ENCODE peak calls at places on chromosome 14, in five cellular contexts. B, K, X, U and F are unnamed samples.

GRCh38 chr14:50941151-50941550 is 3.1 kb downstream of the PYGL start:
- DNase-seq in B (no peak), K (no peak), X (no peak), U (no peak), F (no peak)

GRCh38 chr14:68598621-68599447 is 194.0 kb downstream of the ZFP36L1 start:
- DNase-seq in B (no peak), K (peak; percentile 86), X (peak; percentile 87), U (peak; percentile 68), F (peak; percentile 88)

GRCh38 chr14:94646066-94646465 is 33.9 kb downstream of the SERPINA3 start:
- DNase-seq in B (no peak), K (no peak), X (no peak), U (no peak), F (no peak)

GRCh38 chr14:58587271-58587670 is 50.5 kb upstream of the DACT1 start:
- DNase-seq in B (no peak), K (no peak), X (no peak), U (no peak), F (no peak)

GRCh38 chr14:56995010-56995409 is 184.7 kb upstream of the OTX2 start:
- DNase-seq in B (no peak), K (no peak), X (no peak), U (no peak), F (no peak)

GRCh38 chr14:84085493-84085892 is 1444.5 kb upstream of the FLRT2 start:
- DNase-seq in B (no peak), K (no peak), X (no peak), U (no peak), F (no peak)

GRCh38 chr14:90109858-90110257 is 48.1 kb downstream of the KCNK13 start:
- DNase-seq in B (no peak), K (no peak), X (no peak), U (no peak), F (no peak)

GRCh38 chr14:69056389-69056788 is 77.3 kb upstream of the ACTN1 start:
- DNase-seq in B (no peak), K (no peak), X (no peak), U (no peak), F (no peak)

GRCh38 chr14:99313234-99313633 is 41.2 kb upstream of the BCL11B start:
- DNase-seq in B (no peak), K (no peak), X (no peak), U (no peak), F (no peak)

GRCh38 chr14:35553808-35554207 is 19.8 kb downstream of the INSM2 start:
- DNase-seq in B (no peak), K (no peak), X (no peak), U (no peak), F (no peak)

GRCh38 chr14:50058112-50058511 is 58.3 kb downstream of the VCPKMT start:
- DNase-seq in B (no peak), K (no peak), X (no peak), U (no peak), F (no peak)

GRCh38 chr14:96653597-96653996 is 143.6 kb upstream of the VRK1 start:
- DNase-seq in B (no peak), K (no peak), X (no peak), U (no peak), F (no peak)

GRCh38 chr14:36553650-36554260 is 28.7 kb downstream of the NKX2-8 start:
- DNase-seq in B (no peak), K (no peak), X (no peak), U (no peak), F (peak; percentile 30)

GRCh38 chr14:29521526-29522137 is 406.0 kb downstream of the PRKD1 start:
- DNase-seq in B (no peak), K (no peak), X (no peak), U (no peak), F (no peak)

GRCh38 chr14:93970589-93970966 is 5.8 kb downstream of the ASB2 start:
- DNase-seq in B (peak; percentile 78), K (peak; percentile 91), X (no peak), U (peak; percentile 60), F (peak; percentile 28)

GRCh38 chr14:56659964-56660551 is 80.5 kb downstream of the TMEM260 start:
- DNase-seq in B (no peak), K (no peak), X (no peak), U (no peak), F (no peak)

GRCh38 chr14:92832137-92832700 is 38.1 kb downstream of the GOLGA5 start:
- DNase-seq in B (no peak), K (no peak), X (no peak), U (no peak), F (no peak)

GRCh38 chr14:42884100-42884499 is 1277.4 kb downstream of the LRFN5 start:
- DNase-seq in B (no peak), K (no peak), X (no peak), U (no peak), F (no peak)

GRCh38 chr14:91636604-91637003 is 95.3 kb downstream of the CATSPERB start:
- DNase-seq in B (no peak), K (no peak), X (no peak), U (no peak), F (no peak)

GRCh38 chr14:58749066-58749669 is 111.4 kb downstream of the DACT1 start:
- DNase-seq in B (no peak), K (no peak), X (peak; percentile 69), U (no peak), F (peak; percentile 21)

GRCh38 chr14:95831041-95831440 is 45.6 kb upstream of the TUNAR start:
- DNase-seq in B (no peak), K (no peak), X (no peak), U (no peak), F (no peak)

GRCh38 chr14:95272057-95272456 is 47.7 kb downstream of the CLMN start:
- DNase-seq in B (no peak), K (no peak), X (no peak), U (no peak), F (no peak)

GRCh38 chr14:63713765-63714164 is 14.1 kb downstream of the SGPP1 start:
- DNase-seq in B (no peak), K (no peak), X (no peak), U (no peak), F (no peak)

GRCh38 chr14:29166507-29166906 is 399.9 kb downstream of the FOXG1 start:
- DNase-seq in B (no peak), K (no peak), X (no peak), U (no peak), F (no peak)

GRCh38 chr14:21924479-21924878 is 250.9 kb upstream of the OR4E1 start:
- DNase-seq in B (peak; percentile 69), K (peak; percentile 87), X (no peak), U (no peak), F (no peak)

GRCh38 chr14:71855399-71856036 is 76.7 kb upstream of the RGS6 start:
- DNase-seq in B (peak; percentile 46), K (peak; percentile 85), X (peak; percentile 73), U (peak; percentile 66), F (no peak)

GRCh38 chr14:58593977-58594376 is 43.8 kb upstream of the DACT1 start:
- DNase-seq in B (no peak), K (no peak), X (no peak), U (no peak), F (no peak)

GRCh38 chr14:61439779-61440418 is 118.5 kb downstream of the PRKCH start:
- DNase-seq in B (no peak), K (no peak), X (no peak), U (no peak), F (no peak)
- H3K4me1 ChIP-seq in B (peaks cover 93% of the 10 kb centered on the region), K (peaks cover 84% of the 10 kb centered on the region), X (no peaks in the 10 kb centered on the region), U (no peaks in the 10 kb centered on the region), F (peaks cover 17% of the 10 kb centered on the region)

DNA sequence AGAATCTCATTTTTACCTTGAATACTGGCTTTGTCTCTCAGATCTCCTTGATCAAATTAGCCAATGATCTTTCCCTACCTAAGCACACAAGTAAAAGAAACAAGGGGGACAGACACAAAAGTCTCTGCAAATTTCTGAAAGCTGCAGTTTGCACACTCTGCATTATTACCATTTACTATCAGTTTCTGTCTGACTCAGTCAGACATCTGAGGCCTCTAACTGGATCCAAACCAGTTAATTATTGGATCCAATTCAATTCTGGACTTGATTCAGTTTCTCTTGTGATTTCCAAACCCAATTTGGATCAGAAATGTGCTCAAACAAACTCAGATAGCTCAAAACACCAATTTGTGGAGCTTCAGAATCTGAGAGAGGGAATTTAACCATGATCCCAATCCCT is 16.6 kb downstream of the SSTR1 start:
- DNase-seq in B (no peak), K (no peak), X (no peak), U (no peak), F (no peak)
- H3K27ac ChIP-seq in B (no peak overlapping the region), K (no peak overlapping the region), X (no peak overlapping the region), U (no peak overlapping the region), F (no peak overlapping the region)

DNA sequence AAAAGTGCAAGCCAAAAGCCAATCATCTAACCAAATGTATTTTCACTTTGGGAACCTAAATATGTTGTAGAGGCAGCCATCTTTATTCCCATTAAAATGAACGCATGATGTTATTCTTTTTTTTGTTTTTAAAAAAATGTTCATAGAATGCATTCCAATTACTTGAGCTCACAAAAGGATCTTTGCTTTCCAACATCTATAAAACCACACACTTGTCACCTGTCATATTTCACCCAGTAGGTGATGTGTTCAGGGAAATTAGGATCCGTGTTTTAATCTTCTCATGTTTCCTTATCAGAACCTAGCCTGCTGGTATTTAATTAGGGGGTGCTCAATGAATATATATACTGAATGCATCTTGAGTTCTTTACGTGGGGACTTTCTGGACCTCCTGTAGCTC is 13.6 kb downstream of the TTC8 start:
- DNase-seq in B (no peak), K (no peak), X (no peak), U (no peak), F (no peak)
- H3K27me3 ChIP-seq in B (no peaks in the 10 kb centered on the region), K (no peaks in the 10 kb centered on the region), X (no peaks in the 10 kb centered on the region), U (no peaks in the 10 kb centered on the region), F (no peaks in the 10 kb centered on the region)

GRCh38 chr14:52910597-52910996 is 40.3 kb downstream of the FERMT2 start:
- DNase-seq in B (no peak), K (no peak), X (no peak), U (no peak), F (no peak)

GRCh38 chr14:52911904-52912303 is 38.9 kb downstream of the FERMT2 start:
- DNase-seq in B (no peak), K (no peak), X (no peak), U (no peak), F (no peak)

GRCh38 chr14:52913271-52913670 is 37.6 kb downstream of the FERMT2 start:
- DNase-seq in B (no peak), K (no peak), X (no peak), U (no peak), F (no peak)

GRCh38 chr14:52917732-52918131 is 33.1 kb downstream of the FERMT2 start:
- DNase-seq in B (no peak), K (no peak), X (no peak), U (no peak), F (no peak)

DNA sequence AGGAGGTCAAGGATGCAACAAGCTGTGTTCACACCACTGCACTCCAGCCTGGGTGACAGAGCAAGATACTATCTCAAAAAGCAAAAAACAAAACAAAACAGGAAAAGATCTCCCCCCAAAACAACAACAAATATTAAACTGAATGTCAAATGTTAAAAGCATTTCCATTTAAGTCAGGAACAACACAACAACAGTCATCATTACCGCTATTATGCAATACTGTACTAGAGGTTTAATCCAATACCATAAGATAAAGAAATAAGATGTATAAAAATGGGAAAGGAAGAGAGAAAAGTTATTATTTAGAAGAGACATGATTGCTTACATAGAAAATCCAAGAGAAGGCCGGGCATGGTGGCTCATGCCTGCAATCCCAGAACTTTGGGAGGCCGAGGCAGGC is 36.6 kb downstream of the FERMT2 start:
- DNase-seq in B (no peak), K (no peak), X (no peak), U (no peak), F (no peak)
- H3K4me1 ChIP-seq in B (peaks cover 16% of the 10 kb centered on the region), K (peaks cover 21% of the 10 kb centered on the region), X (peaks cover 14% of the 10 kb centered on the region), U (peaks cover 53% of the 10 kb centered on the region), F (peaks cover 7% of the 10 kb centered on the region)

GRCh38 chr14:70670992-70671651 is 29.4 kb downstream of the TTC9 start:
- DNase-seq in B (no peak), K (no peak), X (peak; percentile 46), U (no peak), F (no peak)
- H3K27ac ChIP-seq in B (no peak overlapping the region), K (no peak overlapping the region), X (no peak overlapping the region), U (no peak overlapping the region), F (no peak overlapping the region)